ENCODE peak calls at places on chromosomes 4 and X, in ten cellular contexts. One of them, this sample, is unnamed.
A peak's percentile ranks its signal among the peaks of the same experiment; 100 is the strongest.

GRCh38 chrX:74286950-74287349 is 17.0 kb upstream of the ZCCHC13 start:
- DNase-seq in NCI-H2029: no peak
- DNase-seq in GM20000: no peak
- DNase-seq in choroid plexus epithelial cell: peak; percentile 79
- DNase-seq in stimulated activated CD4-positive, alpha-beta T cell treated with anti-CD3 and anti-CD28 coated beads, Interleukin-4, amount 100 ng/mL, for 24 hours: no peak
- DNase-seq in suprapubic skin: no peak
- DNase-seq in activated naive CD8-positive, alpha-beta T cell treated with anti-CD3 and anti-CD28 coated beads for 36 hours: no peak
- DNase-seq in SK-N-DZ: no peak
- DNase-seq in germinal center: no peak
- DNase-seq in RWPE1: no peak
- DNase-seq in this sample: no peak

GRCh38 chr4:8939160-8939855 is 67.7 kb upstream of the HMX1 start:
- DNase-seq in NCI-H2029: no peak
- DNase-seq in GM20000: no peak
- DNase-seq in choroid plexus epithelial cell: no peak
- DNase-seq in stimulated activated CD4-positive, alpha-beta T cell treated with anti-CD3 and anti-CD28 coated beads, Interleukin-4, amount 100 ng/mL, for 24 hours: no peak
- DNase-seq in suprapubic skin: no peak
- DNase-seq in activated naive CD8-positive, alpha-beta T cell treated with anti-CD3 and anti-CD28 coated beads for 36 hours: no peak
- DNase-seq in SK-N-DZ: no peak
- DNase-seq in germinal center: no peak
- DNase-seq in RWPE1: no peak
- DNase-seq in this sample: no peak

GRCh38 chrX:108020631-108021030 is 24.2 kb upstream of the VSIG1 start:
- DNase-seq in NCI-H2029: no peak
- DNase-seq in GM20000: peak; percentile 12
- DNase-seq in choroid plexus epithelial cell: peak; percentile 43
- DNase-seq in stimulated activated CD4-positive, alpha-beta T cell treated with anti-CD3 and anti-CD28 coated beads, Interleukin-4, amount 100 ng/mL, for 24 hours: peak; percentile 4
- DNase-seq in suprapubic skin: no peak
- DNase-seq in activated naive CD8-positive, alpha-beta T cell treated with anti-CD3 and anti-CD28 coated beads for 36 hours: no peak
- DNase-seq in SK-N-DZ: no peak
- DNase-seq in germinal center: peak; percentile 10
- DNase-seq in RWPE1: peak; percentile 8
- DNase-seq in this sample: no peak

GRCh38 chr4:18869166-18869565 is 847.6 kb upstream of the LCORL start:
- DNase-seq in NCI-H2029: no peak
- DNase-seq in GM20000: no peak
- DNase-seq in choroid plexus epithelial cell: no peak
- DNase-seq in stimulated activated CD4-positive, alpha-beta T cell treated with anti-CD3 and anti-CD28 coated beads, Interleukin-4, amount 100 ng/mL, for 24 hours: no peak
- DNase-seq in suprapubic skin: no peak
- DNase-seq in activated naive CD8-positive, alpha-beta T cell treated with anti-CD3 and anti-CD28 coated beads for 36 hours: no peak
- DNase-seq in SK-N-DZ: no peak
- DNase-seq in germinal center: no peak
- DNase-seq in RWPE1: no peak
- DNase-seq in this sample: no peak

GRCh38 chr4:165369522-165369921 is 9.3 kb upstream of the CPE start:
- DNase-seq in NCI-H2029: no peak
- DNase-seq in GM20000: no peak
- DNase-seq in choroid plexus epithelial cell: peak; percentile 38
- DNase-seq in stimulated activated CD4-positive, alpha-beta T cell treated with anti-CD3 and anti-CD28 coated beads, Interleukin-4, amount 100 ng/mL, for 24 hours: no peak
- DNase-seq in suprapubic skin: no peak
- DNase-seq in activated naive CD8-positive, alpha-beta T cell treated with anti-CD3 and anti-CD28 coated beads for 36 hours: no peak
- DNase-seq in SK-N-DZ: no peak
- DNase-seq in germinal center: no peak
- DNase-seq in RWPE1: no peak
- DNase-seq in this sample: peak; percentile 58

GRCh38 chr4:174394915-174395314 is 111.2 kb downstream of the CEP44 start:
- DNase-seq in NCI-H2029: no peak
- DNase-seq in GM20000: no peak
- DNase-seq in choroid plexus epithelial cell: peak; percentile 58
- DNase-seq in stimulated activated CD4-positive, alpha-beta T cell treated with anti-CD3 and anti-CD28 coated beads, Interleukin-4, amount 100 ng/mL, for 24 hours: no peak
- DNase-seq in suprapubic skin: no peak
- DNase-seq in activated naive CD8-positive, alpha-beta T cell treated with anti-CD3 and anti-CD28 coated beads for 36 hours: no peak
- DNase-seq in SK-N-DZ: no peak
- DNase-seq in germinal center: no peak
- DNase-seq in RWPE1: peak; percentile 24
- DNase-seq in this sample: no peak

GRCh38 chrX:12701625-12702024 is 89.6 kb upstream of the PRPS2 start:
- DNase-seq in NCI-H2029: peak; percentile 71
- DNase-seq in GM20000: peak; percentile 44
- DNase-seq in choroid plexus epithelial cell: peak; percentile 57
- DNase-seq in stimulated activated CD4-positive, alpha-beta T cell treated with anti-CD3 and anti-CD28 coated beads, Interleukin-4, amount 100 ng/mL, for 24 hours: peak; percentile 7
- DNase-seq in suprapubic skin: no peak
- DNase-seq in activated naive CD8-positive, alpha-beta T cell treated with anti-CD3 and anti-CD28 coated beads for 36 hours: peak; percentile 14
- DNase-seq in SK-N-DZ: peak; percentile 47
- DNase-seq in germinal center: peak; percentile 41
- DNase-seq in RWPE1: peak; percentile 48
- DNase-seq in this sample: peak; percentile 43

GRCh38 chrX:5051831-5052491 is 1176.7 kb downstream of the NLGN4X start:
- DNase-seq in NCI-H2029: no peak
- DNase-seq in GM20000: no peak
- DNase-seq in choroid plexus epithelial cell: peak; percentile 25
- DNase-seq in stimulated activated CD4-positive, alpha-beta T cell treated with anti-CD3 and anti-CD28 coated beads, Interleukin-4, amount 100 ng/mL, for 24 hours: no peak
- DNase-seq in suprapubic skin: no peak
- DNase-seq in activated naive CD8-positive, alpha-beta T cell treated with anti-CD3 and anti-CD28 coated beads for 36 hours: no peak
- DNase-seq in SK-N-DZ: no peak
- DNase-seq in germinal center: no peak
- DNase-seq in RWPE1: peak; percentile 12
- DNase-seq in this sample: no peak

GRCh38 chrX:153803211-153804099 is 9.0 kb downstream of the SSR4 start:
- DNase-seq in NCI-H2029: no peak
- DNase-seq in GM20000: no peak
- DNase-seq in choroid plexus epithelial cell: no peak
- DNase-seq in stimulated activated CD4-positive, alpha-beta T cell treated with anti-CD3 and anti-CD28 coated beads, Interleukin-4, amount 100 ng/mL, for 24 hours: no peak
- DNase-seq in suprapubic skin: no peak
- DNase-seq in activated naive CD8-positive, alpha-beta T cell treated with anti-CD3 and anti-CD28 coated beads for 36 hours: no peak
- DNase-seq in SK-N-DZ: no peak
- DNase-seq in germinal center: no peak
- DNase-seq in RWPE1: no peak
- DNase-seq in this sample: no peak

GRCh38 chrX:32778965-32779364 is 432.4 kb downstream of the DMD start:
- DNase-seq in NCI-H2029: no peak
- DNase-seq in GM20000: no peak
- DNase-seq in choroid plexus epithelial cell: peak; percentile 0
- DNase-seq in stimulated activated CD4-positive, alpha-beta T cell treated with anti-CD3 and anti-CD28 coated beads, Interleukin-4, amount 100 ng/mL, for 24 hours: no peak
- DNase-seq in suprapubic skin: no peak
- DNase-seq in activated naive CD8-positive, alpha-beta T cell treated with anti-CD3 and anti-CD28 coated beads for 36 hours: no peak
- DNase-seq in SK-N-DZ: no peak
- DNase-seq in germinal center: no peak
- DNase-seq in RWPE1: no peak
- DNase-seq in this sample: no peak

GRCh38 chr4:132123870-132124623 is 1025.0 kb upstream of the PCDH10 start:
- DNase-seq in NCI-H2029: no peak
- DNase-seq in GM20000: no peak
- DNase-seq in choroid plexus epithelial cell: peak; percentile 37
- DNase-seq in stimulated activated CD4-positive, alpha-beta T cell treated with anti-CD3 and anti-CD28 coated beads, Interleukin-4, amount 100 ng/mL, for 24 hours: no peak
- DNase-seq in suprapubic skin: no peak
- DNase-seq in activated naive CD8-positive, alpha-beta T cell treated with anti-CD3 and anti-CD28 coated beads for 36 hours: no peak
- DNase-seq in SK-N-DZ: no peak
- DNase-seq in germinal center: no peak
- DNase-seq in RWPE1: no peak
- DNase-seq in this sample: no peak

GRCh38 chrX:69149466-69150293 is 15.6 kb downstream of the PJA1 start:
- DNase-seq in NCI-H2029: no peak
- DNase-seq in GM20000: no peak
- DNase-seq in choroid plexus epithelial cell: no peak
- DNase-seq in stimulated activated CD4-positive, alpha-beta T cell treated with anti-CD3 and anti-CD28 coated beads, Interleukin-4, amount 100 ng/mL, for 24 hours: no peak
- DNase-seq in suprapubic skin: no peak
- DNase-seq in activated naive CD8-positive, alpha-beta T cell treated with anti-CD3 and anti-CD28 coated beads for 36 hours: no peak
- DNase-seq in SK-N-DZ: no peak
- DNase-seq in germinal center: no peak
- DNase-seq in RWPE1: no peak
- DNase-seq in this sample: no peak

GRCh38 chr4:3793545-3793944 is 27.4 kb downstream of the ADRA2C start:
- DNase-seq in NCI-H2029: no peak
- DNase-seq in GM20000: no peak
- DNase-seq in choroid plexus epithelial cell: no peak
- DNase-seq in stimulated activated CD4-positive, alpha-beta T cell treated with anti-CD3 and anti-CD28 coated beads, Interleukin-4, amount 100 ng/mL, for 24 hours: no peak
- DNase-seq in suprapubic skin: no peak
- DNase-seq in activated naive CD8-positive, alpha-beta T cell treated with anti-CD3 and anti-CD28 coated beads for 36 hours: no peak
- DNase-seq in SK-N-DZ: no peak
- DNase-seq in germinal center: no peak
- DNase-seq in RWPE1: no peak
- DNase-seq in this sample: no peak

GRCh38 chr4:13627185-13627605 is 330 bp downstream of the BOD1L1 start:
- DNase-seq in NCI-H2029: no peak
- DNase-seq in GM20000: no peak
- DNase-seq in choroid plexus epithelial cell: no peak
- DNase-seq in stimulated activated CD4-positive, alpha-beta T cell treated with anti-CD3 and anti-CD28 coated beads, Interleukin-4, amount 100 ng/mL, for 24 hours: peak; percentile 29
- DNase-seq in suprapubic skin: no peak
- DNase-seq in activated naive CD8-positive, alpha-beta T cell treated with anti-CD3 and anti-CD28 coated beads for 36 hours: no peak
- DNase-seq in SK-N-DZ: peak; percentile 7
- DNase-seq in germinal center: peak; percentile 43
- DNase-seq in RWPE1: peak; percentile 9
- DNase-seq in this sample: peak; percentile 48